ENCODE peak calls at places on chromosome 5, in eight cellular contexts. K is left cardiac atrium; V is GM12865; P is CD4-positive, alpha-beta T cell; B is midbrain; E is prostate gland; G is Right ventricle myocardium superior; C is CD4-positive, alpha-beta memory T cell. N is an unnamed sample.

GRCh38 chr5:58800861-58801540 is 218.1 kb downstream of the RAB3C start:
- DNase-seq in C (no peak), G (no peak), E (no peak), P (no peak), V (no peak), B (no peak), K (no peak), N (no peak)

GRCh38 chr5:136985785-136986475 is 513.2 kb downstream of the SPOCK1 start:
- DNase-seq in E (peak), V (no peak), G (no peak), B (no peak), K (no peak), C (no peak), P (no peak), N (no peak)

GRCh38 chr5:142398719-142399034 is 73.9 kb upstream of the SPRY4 start:
- DNase-seq in E (no peak), V (no peak), G (no peak), C (no peak), B (no peak), P (no peak), K (no peak), N (no peak)

GRCh38 chr5:133467325-133467700 is 145.0 kb downstream of the FSTL4 start:
- DNase-seq in C (peak), E (no peak), B (no peak), K (no peak), V (no peak), P (no peak), G (no peak), N (no peak)

GRCh38 chr5:148514344-148514743 is 130.6 kb downstream of the FBXO38 start:
- DNase-seq in K (no peak), B (no peak), C (no peak), E (no peak), V (no peak), G (no peak), P (no peak), N (no peak)

GRCh38 chr5:169202969-169203368 is 98.0 kb downstream of the SLIT3 start:
- DNase-seq in E (no peak), P (no peak), G (no peak), K (no peak), B (no peak), V (no peak), C (no peak), N (no peak)

GRCh38 chr5:424259-425110 is 18.5 kb upstream of the EXOC3 start:
- DNase-seq in P (no peak), G (no peak), C (no peak), B (no peak), V (peak), K (peak), E (no peak), N (no peak)

GRCh38 chr5:90297045-90297764 is 112.4 kb downstream of the CETN3 start:
- DNase-seq in G (no peak), V (no peak), B (no peak), P (no peak), K (no peak), C (no peak), E (no peak), N (no peak)

GRCh38 chr5:16245956-16246355 is 66.4 kb upstream of the MARCHF11 start:
- DNase-seq in E (no peak), B (no peak), K (no peak), C (no peak), V (no peak), G (no peak), P (no peak), N (no peak)

GRCh38 chr5:170939178-170939577 is 77.4 kb downstream of the RANBP17 start:
- DNase-seq in P (no peak), V (no peak), C (no peak), K (no peak), B (no peak), G (no peak), E (no peak), N (no peak)

GRCh38 chr5:6937675-6938074 is 224.4 kb downstream of the TENT4A start:
- DNase-seq in P (no peak), C (no peak), G (no peak), K (no peak), B (no peak), E (no peak), V (no peak), N (no peak)

GRCh38 chr5:17113174-17113941 is 104.1 kb upstream of the BASP1 start:
- DNase-seq in K (no peak), G (no peak), V (no peak), E (no peak), B (no peak), C (no peak), P (no peak), N (no peak)

GRCh38 chr5:2018390-2018724 is 135.6 kb upstream of the IRX4 start:
- DNase-seq in K (no peak), C (no peak), P (no peak), B (no peak), E (no peak), G (no peak), V (no peak), N (no peak)

GRCh38 chr5:172421-172820 is 18.9 kb upstream of the LRRC14B start:
- DNase-seq in K (peak), C (no peak), G (no peak), P (no peak), V (no peak), E (no peak), B (no peak), N (no peak)

GRCh38 chr5:10557747-10558295 is 6.0 kb upstream of the ANKRD33B start:
- DNase-seq in K (no peak), C (no peak), V (no peak), P (no peak), G (no peak), B (no peak), E (no peak), N (no peak)

N was measured in activated T-helper 9 cell treated with anti-CD3 and anti-CD28 coated beads, Interleukin-2, amount 50 U/mL, for 16 hours.